ENCODE peak calls at places on chromosomes 7 and 10, in nine cellular contexts. J is NCI-H510A treated with DMSO at 0.1 percent for 48 hours; X is OCI-LY7; F is stimulated activated CD4-positive, alpha-beta T cell treated with anti-CD3 and anti-CD28 coated beads, Interleukin-1b, Interleukin-23, amount 100 ng/mL, for 1 hour; V is NCI-H524; W is cortex of kidney; K is neural crest cell; Q is cardiac muscle cell; R is mesendoderm. Y is an unnamed sample.

GRCh38 chr10:12784646-12785045 is 216.9 kb downstream of the CCDC3 start:
- DNase-seq in R (no peak), J (no peak), X (no peak), V (no peak), W (no peak), F (no peak), Q (no peak), K (no peak), Y (no peak)

GRCh38 chr7:47516386-47516785 is 65.5 kb downstream of the TNS3 start:
- DNase-seq in R (no peak), J (no peak), Q (no peak), K (no peak), F (no peak), X (no peak), V (no peak), W (no peak), Y (no peak)

GRCh38 chr10:4809156-4809555 is 16.9 kb upstream of the AKR1E2 start:
- DNase-seq in V (no peak), J (no peak), K (no peak), W (no peak), R (no peak), F (no peak), Q (no peak), X (no peak), Y (no peak)

GRCh38 chr7:20784311-20785210 is 2.1 kb downstream of the SP8 start:
- DNase-seq in J (peak; percentile 28), F (no peak), Q (no peak), X (no peak), W (no peak), R (peak; percentile 89), V (no peak), K (no peak), Y (no peak)

GRCh38 chr7:29045258-29046095 is 87.3 kb upstream of the TRIL start:
- DNase-seq in J (no peak), R (no peak), W (no peak), V (no peak), Q (no peak), F (no peak), K (no peak), X (no peak), Y (no peak)

GRCh38 chr7:29102554-29103151 is 43.7 kb downstream of the CPVL start:
- DNase-seq in W (no peak), V (peak; percentile 15), Q (peak; percentile 92), X (peak; percentile 20), F (no peak), K (peak; percentile 79), J (peak; percentile 28), R (peak; percentile 83), Y (peak; percentile 6)

GRCh38 chr10:24622781-24623301 is 100.8 kb downstream of the ARHGAP21 start:
- DNase-seq in W (no peak), R (no peak), X (peak; percentile 78), J (no peak), K (no peak), V (no peak), Q (peak; percentile 68), F (no peak), Y (no peak)

GRCh38 chr7:47801423-47801822 is 146.8 kb downstream of the PKD1L1 start:
- DNase-seq in K (no peak), X (no peak), F (no peak), R (no peak), J (no peak), V (no peak), Q (no peak), W (no peak), Y (no peak)

GRCh38 chr10:86655596-86655995 is 1.2 kb downstream of the OPN4 start:
- DNase-seq in Q (no peak), R (no peak), K (no peak), F (no peak), J (no peak), X (no peak), V (no peak), W (no peak), Y (no peak)

GRCh38 chr7:75916259-75916658 is 1.3 kb downstream of the POR start:
- DNase-seq in J (no peak), Q (no peak), W (no peak), K (no peak), X (no peak), V (no peak), R (no peak), F (no peak), Y (no peak)

GRCh38 chr7:139186146-139186545 is 44.9 kb upstream of the UBN2 start:
- DNase-seq in F (no peak), Q (no peak), V (no peak), R (no peak), W (no peak), K (no peak), X (no peak), J (no peak), Y (no peak)

GRCh38 chr7:82173400-82174021 is 270.1 kb downstream of the CACNA2D1 start:
- DNase-seq in W (no peak), X (no peak), K (no peak), R (no peak), J (no peak), F (no peak), V (no peak), Q (no peak), Y (no peak)

GRCh38 chr7:76296743-76297740 is 5.4 kb upstream of the HSPB1 start:
- DNase-seq in K (no peak), X (no peak), R (no peak), F (no peak), V (no peak), W (no peak), J (peak; percentile 25), Q (peak; percentile 95), Y (no peak)

GRCh38 chr7:128458956-128459355 is 3.3 kb downstream of the HILPDA start:
- DNase-seq in J (no peak), X (no peak), Q (no peak), R (no peak), V (no peak), K (no peak), W (no peak), F (no peak), Y (no peak)